ENCODE peak calls at places on chromosome 21, in five cellular contexts. One of them, this sample, is unnamed.

GRCh38 chr21:30463713-30464112 is 16.5 kb downstream of the KRTAP19-1 start:
- DNase-seq in pancreas: no peak
- DNase-seq in AG09309: no peak
- DNase-seq in IMR-90: no peak
- DNase-seq in sigmoid colon: no peak
- DNase-seq in this sample: peak; percentile 30

GRCh38 chr21:32423320-32423719 is 10.8 kb downstream of the EVA1C start:
- DNase-seq in pancreas: no peak
- DNase-seq in AG09309: peak; percentile 83
- DNase-seq in IMR-90: peak; percentile 94
- DNase-seq in sigmoid colon: no peak
- DNase-seq in this sample: peak; percentile 77

GRCh38 chr21:27248791-27249190 is 281.9 kb upstream of the ADAMTS5 start:
- DNase-seq in pancreas: no peak
- DNase-seq in AG09309: no peak
- DNase-seq in IMR-90: peak; percentile 60
- DNase-seq in sigmoid colon: no peak
- DNase-seq in this sample: no peak

GRCh38 chr21:41432567-41433460 is 6.8 kb downstream of the MX1 start:
- DNase-seq in pancreas: no peak
- DNase-seq in AG09309: no peak
- DNase-seq in IMR-90: no peak
- DNase-seq in sigmoid colon: no peak
- DNase-seq in this sample: no peak

GRCh38 chr21:29671728-29672127 is 268.1 kb downstream of the GRIK1 start:
- DNase-seq in pancreas: no peak
- DNase-seq in AG09309: no peak
- DNase-seq in IMR-90: no peak
- DNase-seq in sigmoid colon: no peak
- DNase-seq in this sample: no peak

GRCh38 chr21:32768530-32768929 is 3.0 kb downstream of the PAXBP1 start:
- DNase-seq in pancreas: no peak
- DNase-seq in AG09309: no peak
- DNase-seq in IMR-90: peak; percentile 8
- DNase-seq in sigmoid colon: no peak
- DNase-seq in this sample: no peak

GRCh38 chr21:46560568-46561447 is 44.1 kb downstream of the S100B start:
- DNase-seq in pancreas: peak; percentile 37
- DNase-seq in AG09309: no peak
- DNase-seq in IMR-90: no peak
- DNase-seq in sigmoid colon: no peak
- DNase-seq in this sample: no peak

GRCh38 chr21:21101911-21102310 is 103.7 kb downstream of the NCAM2 start:
- DNase-seq in pancreas: no peak
- DNase-seq in AG09309: no peak
- DNase-seq in IMR-90: peak; percentile 85
- DNase-seq in sigmoid colon: no peak
- DNase-seq in this sample: no peak

GRCh38 chr21:27475363-27475955 is 508.6 kb upstream of the ADAMTS5 start:
- DNase-seq in pancreas: no peak
- DNase-seq in AG09309: no peak
- DNase-seq in IMR-90: no peak
- DNase-seq in sigmoid colon: no peak
- DNase-seq in this sample: peak; percentile 11

GRCh38 chr21:28431022-28431421 is 561.7 kb downstream of the LTN1 start:
- DNase-seq in pancreas: no peak
- DNase-seq in AG09309: no peak
- DNase-seq in IMR-90: peak; percentile 66
- DNase-seq in sigmoid colon: no peak
- DNase-seq in this sample: no peak

GRCh38 chr21:29211205-29211604 is 80.8 kb downstream of the MAP3K7CL start:
- DNase-seq in pancreas: no peak
- DNase-seq in AG09309: no peak
- DNase-seq in IMR-90: no peak
- DNase-seq in sigmoid colon: no peak
- DNase-seq in this sample: no peak

GRCh38 chr21:29351691-29352090 is 53.0 kb downstream of the BACH1 start:
- DNase-seq in pancreas: no peak
- DNase-seq in AG09309: peak; percentile 79
- DNase-seq in IMR-90: peak; percentile 91
- DNase-seq in sigmoid colon: no peak
- DNase-seq in this sample: no peak

GRCh38 chr21:27519357-27519756 is 552.5 kb upstream of the ADAMTS5 start:
- DNase-seq in pancreas: no peak
- DNase-seq in AG09309: peak; percentile 64
- DNase-seq in IMR-90: peak; percentile 97
- DNase-seq in sigmoid colon: no peak
- DNase-seq in this sample: peak; percentile 66

GRCh38 chr21:39673163-39673562 is 60.4 kb downstream of the B3GALT5 start:
- DNase-seq in pancreas: no peak
- DNase-seq in AG09309: no peak
- DNase-seq in IMR-90: no peak
- DNase-seq in sigmoid colon: no peak
- DNase-seq in this sample: no peak

GRCh38 chr21:9758141-9758540 is 763.2 kb upstream of the TPTE start:
- DNase-seq in pancreas: no peak
- DNase-seq in AG09309: no peak
- DNase-seq in IMR-90: no peak
- DNase-seq in sigmoid colon: no peak
- DNase-seq in this sample: no peak

DNA sequence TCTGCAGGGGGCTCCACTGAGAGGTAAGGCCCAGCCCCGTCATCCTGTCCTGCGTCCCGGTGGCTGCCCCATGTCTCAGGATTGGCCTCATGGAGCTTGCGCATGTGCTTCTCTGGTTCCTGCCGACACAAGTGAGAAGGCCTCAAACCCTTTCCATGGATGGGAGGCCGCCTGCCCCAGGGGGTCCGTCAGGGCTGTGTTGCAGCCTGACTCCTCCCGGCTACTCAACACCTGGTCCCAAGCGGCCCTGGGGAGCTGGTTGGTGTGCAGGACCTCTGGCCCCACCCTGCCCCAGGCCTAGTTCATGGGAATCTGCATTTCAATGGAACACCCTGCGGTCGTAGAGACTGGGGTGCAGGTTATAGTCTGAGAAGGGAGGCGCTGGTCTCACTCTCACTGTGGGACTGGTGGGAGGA is 21.1 kb upstream of the PDE9A start:
- DNase-seq in pancreas: peak; percentile 41
- DNase-seq in AG09309: no peak
- DNase-seq in IMR-90: no peak
- DNase-seq in sigmoid colon: peak; percentile 50
- DNase-seq in this sample: no peak
- TF ChIP-seq CTCF in pancreas: no peak
- TF ChIP-seq CTCF in AG09309: no peak
- TF ChIP-seq CTCF in IMR-90: no peak
- TF ChIP-seq CTCF in sigmoid colon: no peak
- TF ChIP-seq CTCF in this sample: no peak

GRCh38 chr21:44913425-44914175 is 7.1 kb downstream of the ITGB2 start:
- DNase-seq in pancreas: no peak
- DNase-seq in AG09309: no peak
- DNase-seq in IMR-90: no peak
- DNase-seq in sigmoid colon: no peak
- DNase-seq in this sample: no peak
- H3K4me3 ChIP-seq in pancreas: no peak overlapping the region
- H3K4me3 ChIP-seq in AG09309: no peak overlapping the region
- H3K4me3 ChIP-seq in IMR-90: no peak overlapping the region
- H3K4me3 ChIP-seq in sigmoid colon: no peak overlapping the region
- H3K4me3 ChIP-seq in this sample: no peak overlapping the region

GRCh38 chr21:44960141-44961092 is 20.6 kb downstream of the SLX9 start:
- DNase-seq in pancreas: no peak
- DNase-seq in AG09309: no peak
- DNase-seq in IMR-90: no peak
- DNase-seq in sigmoid colon: peak; percentile 61
- DNase-seq in this sample: no peak
- TF ChIP-seq CTCF in pancreas: no peak
- TF ChIP-seq CTCF in AG09309: no peak
- TF ChIP-seq CTCF in IMR-90: no peak
- TF ChIP-seq CTCF in sigmoid colon: no peak
- TF ChIP-seq CTCF in this sample: no peak

GRCh38 chr21:26043891-26044290 is 126.7 kb downstream of the APP start:
- DNase-seq in pancreas: no peak
- DNase-seq in AG09309: no peak
- DNase-seq in IMR-90: no peak
- DNase-seq in sigmoid colon: no peak
- DNase-seq in this sample: no peak

GRCh38 chr21:26047279-26047967 is 123.1 kb downstream of the APP start:
- DNase-seq in pancreas: peak; percentile 69
- DNase-seq in AG09309: no peak
- DNase-seq in IMR-90: no peak
- DNase-seq in sigmoid colon: no peak
- DNase-seq in this sample: no peak

GRCh38 chr21:26042181-26042876 is 128.2 kb downstream of the APP start:
- DNase-seq in pancreas: no peak
- DNase-seq in AG09309: no peak
- DNase-seq in IMR-90: no peak
- DNase-seq in sigmoid colon: no peak
- DNase-seq in this sample: no peak

DNA sequence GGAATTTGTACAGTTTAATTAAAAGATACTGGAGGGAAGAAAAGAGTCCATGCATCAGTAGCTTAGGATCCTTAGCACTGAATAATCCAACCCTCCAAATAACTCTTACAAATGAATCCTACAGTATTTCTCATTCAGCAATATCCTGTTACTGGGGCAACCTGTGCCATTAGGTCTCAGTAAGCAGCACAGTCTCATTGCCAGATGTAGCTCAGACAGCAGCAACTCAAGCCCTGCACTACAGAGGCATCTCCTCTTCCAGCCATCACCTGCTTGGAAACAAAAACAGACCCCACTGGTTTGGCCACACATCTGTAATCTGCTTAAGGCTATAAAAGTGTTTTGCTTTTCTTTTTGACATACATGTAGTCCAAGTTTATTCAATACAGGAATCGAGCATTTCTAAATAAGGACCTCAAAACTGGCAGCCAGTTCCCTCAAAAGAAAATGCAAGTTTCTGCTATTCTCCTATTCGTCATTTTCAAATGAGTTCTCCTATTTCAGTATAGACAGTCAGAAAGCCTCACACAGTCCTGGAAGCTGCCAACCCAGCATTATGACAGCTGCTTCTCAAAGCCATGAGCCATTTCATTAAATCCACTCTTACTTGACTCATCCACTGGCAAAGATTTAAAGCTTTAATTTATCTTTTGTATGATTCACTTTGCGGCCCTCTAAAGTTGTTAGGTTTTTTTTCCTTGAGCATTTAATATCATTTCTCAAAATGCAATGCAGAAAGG is 129.0 kb downstream of the APP start:
- DNase-seq in pancreas: no peak
- DNase-seq in AG09309: peak; percentile 28
- DNase-seq in IMR-90: peak; percentile 63
- DNase-seq in sigmoid colon: no peak
- DNase-seq in this sample: peak; percentile 64
- H3K4me3 ChIP-seq in pancreas: no peak overlapping the region
- H3K4me3 ChIP-seq in AG09309: no peak overlapping the region
- H3K4me3 ChIP-seq in IMR-90: no peak overlapping the region
- H3K4me3 ChIP-seq in sigmoid colon: no peak overlapping the region
- H3K4me3 ChIP-seq in this sample: no peak overlapping the region

GRCh38 chr21:15430023-15430422 is 299.8 kb upstream of the USP25 start:
- DNase-seq in pancreas: no peak
- DNase-seq in AG09309: no peak
- DNase-seq in IMR-90: no peak
- DNase-seq in sigmoid colon: no peak
- DNase-seq in this sample: no peak

GRCh38 chr21:15433091-15433490 is 296.7 kb upstream of the USP25 start:
- DNase-seq in pancreas: no peak
- DNase-seq in AG09309: no peak
- DNase-seq in IMR-90: no peak
- DNase-seq in sigmoid colon: no peak
- DNase-seq in this sample: no peak

GRCh38 chr21:15430577-15430976 is 299.2 kb upstream of the USP25 start:
- DNase-seq in pancreas: no peak
- DNase-seq in AG09309: no peak
- DNase-seq in IMR-90: no peak
- DNase-seq in sigmoid colon: no peak
- DNase-seq in this sample: no peak

GRCh38 chr21:15434185-15434905 is 295.4 kb upstream of the USP25 start:
- DNase-seq in pancreas: no peak
- DNase-seq in AG09309: no peak
- DNase-seq in IMR-90: no peak
- DNase-seq in sigmoid colon: no peak
- DNase-seq in this sample: no peak

DNA sequence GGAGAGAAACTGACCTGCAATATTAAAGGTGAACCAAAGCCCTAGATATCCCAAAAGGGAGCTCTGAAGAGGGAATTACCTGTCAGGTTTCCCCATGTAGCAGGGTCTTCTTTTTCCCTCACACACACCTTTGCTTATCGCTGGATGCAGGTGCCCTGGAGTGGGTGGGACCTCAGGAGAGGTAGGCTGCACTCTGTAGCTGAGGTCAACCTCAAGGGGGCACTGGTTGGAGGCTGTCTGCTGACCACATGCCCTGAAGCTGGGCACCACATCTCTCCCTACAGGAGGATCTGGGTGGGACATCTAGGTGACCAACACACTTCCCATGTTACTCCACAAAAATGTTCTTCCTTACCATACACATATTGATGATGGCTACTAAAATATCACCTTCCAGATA is 298.7 kb upstream of the USP25 start:
- DNase-seq in pancreas: no peak
- DNase-seq in AG09309: no peak
- DNase-seq in IMR-90: no peak
- DNase-seq in sigmoid colon: no peak
- DNase-seq in this sample: no peak
- TF ChIP-seq CTCF in pancreas: no peak
- TF ChIP-seq CTCF in AG09309: no peak
- TF ChIP-seq CTCF in IMR-90: no peak
- TF ChIP-seq CTCF in sigmoid colon: no peak
- TF ChIP-seq CTCF in this sample: no peak

GRCh38 chr21:37435120-37435519 is 68.5 kb downstream of the DYRK1A start:
- DNase-seq in pancreas: no peak
- DNase-seq in AG09309: peak; percentile 80
- DNase-seq in IMR-90: peak; percentile 80
- DNase-seq in sigmoid colon: peak; percentile 72
- DNase-seq in this sample: peak; percentile 80
- H3K4me3 ChIP-seq in pancreas: no peak overlapping the region
- H3K4me3 ChIP-seq in AG09309: no peak overlapping the region
- H3K4me3 ChIP-seq in IMR-90: no peak overlapping the region
- H3K4me3 ChIP-seq in sigmoid colon: no peak overlapping the region
- H3K4me3 ChIP-seq in this sample: no peak overlapping the region

GRCh38 chr21:15729674-15730483 is at the start of gene USP25:
- DNase-seq in pancreas: peak; percentile 98
- DNase-seq in AG09309: no peak
- DNase-seq in IMR-90: peak; percentile 60
- DNase-seq in sigmoid colon: peak; percentile 96
- DNase-seq in this sample: peak; percentile 86
- TF ChIP-seq CTCF in pancreas: no peak
- TF ChIP-seq CTCF in AG09309: peak; percentile 6
- TF ChIP-seq CTCF in IMR-90: peak; percentile 47
- TF ChIP-seq CTCF in sigmoid colon: no peak
- TF ChIP-seq CTCF in this sample: no peak

DNA sequence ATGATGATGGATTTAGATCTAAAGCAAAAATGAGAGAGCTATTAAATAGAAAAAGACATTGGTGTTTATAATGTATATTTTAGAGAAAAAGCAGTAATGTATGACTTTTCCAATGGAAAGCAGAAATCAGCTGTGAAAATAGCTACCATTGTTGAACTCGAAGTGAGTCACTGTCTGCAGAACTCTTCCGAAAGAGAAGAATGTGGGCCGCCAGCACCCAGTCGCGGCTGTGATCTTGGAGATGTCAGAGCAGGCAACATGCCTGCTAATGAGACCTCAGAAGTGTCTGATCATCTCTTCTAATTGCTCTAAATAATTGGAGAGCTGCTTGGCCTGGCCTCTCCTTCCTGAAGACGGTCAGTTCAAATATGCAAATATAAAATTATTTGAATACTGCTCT is 333.6 kb upstream of the RUNX1 start:
- DNase-seq in pancreas: no peak
- DNase-seq in AG09309: no peak
- DNase-seq in IMR-90: no peak
- DNase-seq in sigmoid colon: no peak
- DNase-seq in this sample: no peak
- H3K4me3 ChIP-seq in pancreas: no peak overlapping the region
- H3K4me3 ChIP-seq in AG09309: no peak overlapping the region
- H3K4me3 ChIP-seq in IMR-90: no peak overlapping the region
- H3K4me3 ChIP-seq in sigmoid colon: no peak overlapping the region
- H3K4me3 ChIP-seq in this sample: no peak overlapping the region

This sample was measured in epithelial cell of esophagus.